ENCODE peak calls at places on chromosome 3, in five cellular contexts. C is HT1080, F is MV-4-11, I is iPS-NIHi11, B is NCI-H345. A is an unnamed sample.

GRCh38 chr3:132973441-132973840 is 64.8 kb upstream of the TMEM108 start:
- DNase-seq in C (no peak), B (no peak), F (no peak), I (no peak), A (no peak)

GRCh38 chr3:125003369-125003853 is 52.4 kb downstream of the HEG1 start:
- DNase-seq in F (no peak), B (no peak), I (no peak), C (peak; percentile 56), A (no peak)

GRCh38 chr3:116179091-116179490 is 266.2 kb downstream of the LSAMP start:
- DNase-seq in C (peak; percentile 62), B (no peak), F (no peak), I (no peak), A (no peak)

GRCh38 chr3:63142681-63143080 is 135.4 kb upstream of the SYNPR start:
- DNase-seq in C (no peak), I (no peak), B (no peak), F (no peak), A (no peak)

GRCh38 chr3:185796431-185797107 is 28.3 kb downstream of the IGF2BP2 start:
- DNase-seq in B (peak; percentile 61), C (peak; percentile 96), F (no peak), I (no peak), A (no peak)

GRCh38 chr3:157443873-157444770 is 7.5 kb downstream of the PTX3 start:
- DNase-seq in B (no peak), I (no peak), F (no peak), C (no peak), A (no peak)

GRCh38 chr3:51682079-51682478 is 11.0 kb downstream of the TEX264 start:
- DNase-seq in C (peak; percentile 89), B (peak; percentile 41), I (peak; percentile 91), F (peak; percentile 93), A (peak; percentile 84)

GRCh38 chr3:105747056-105747455 is 121.8 kb downstream of the CBLB start:
- DNase-seq in I (no peak), B (no peak), C (peak; percentile 40), F (no peak), A (no peak)

GRCh38 chr3:169432692-169433432 is 230.7 kb downstream of the MECOM start:
- DNase-seq in C (peak; percentile 29), I (no peak), B (no peak), F (no peak), A (no peak)